ENCODE peak calls at places on chromosome X, in five cellular contexts. P is transverse colon; L is astrocyte; X is CD8-positive, alpha-beta T cell; H is thoracic aorta. E is an unnamed sample.
A peak's percentile ranks its signal among the peaks of the same experiment; 100 is the strongest.

GRCh38 chrX:22730542-22730941 is 269.2 kb upstream of the DDX53 start:
- DNase-seq in P (no peak), L (no peak), X (no peak), H (no peak), E (no peak)

GRCh38 chrX:118655561-118656246 is 71.7 kb upstream of the IL13RA1 start:
- DNase-seq in P (no peak), L (peak; percentile 49), X (no peak), H (no peak), E (no peak)

GRCh38 chrX:22652596-22652995 is 347.2 kb upstream of the DDX53 start:
- DNase-seq in P (peak; percentile 12), L (peak; percentile 48), X (no peak), H (no peak), E (no peak)

GRCh38 chrX:68114573-68115199 is 318.6 kb downstream of the OPHN1 start:
- DNase-seq in P (peak; percentile 18), L (peak; percentile 23), X (no peak), H (no peak), E (no peak)

GRCh38 chrX:118039591-118039990 is 77.0 kb downstream of the KLHL13 start:
- DNase-seq in P (no peak), L (no peak), X (no peak), H (no peak), E (no peak)

GRCh38 chrX:45900751-45901150 is 644.5 kb downstream of the ZNF674 start:
- DNase-seq in P (no peak), L (peak; percentile 10), X (no peak), H (no peak), E (no peak)

GRCh38 chrX:74902806-74903205 is 22.4 kb downstream of the NEXMIF start:
- DNase-seq in P (peak; percentile 7), L (no peak), X (no peak), H (no peak), E (no peak)

GRCh38 chrX:108250654-108251579 is 159.3 kb downstream of the ATG4A start:
- DNase-seq in P (no peak), L (no peak), X (no peak), H (no peak), E (no peak)

GRCh38 chrX:69398881-69399280 is 105.2 kb upstream of the NALF2 start:
- DNase-seq in P (no peak), L (no peak), X (no peak), H (no peak), E (no peak)

GRCh38 chrX:10259716-10260115 is 102.9 kb downstream of the CLCN4 start:
- DNase-seq in P (no peak), L (peak; percentile 55), X (no peak), H (no peak), E (no peak)

GRCh38 chrX:21986596-21986995 is 45.5 kb upstream of the PHEX start:
- DNase-seq in P (no peak), L (peak; percentile 45), X (no peak), H (no peak), E (no peak)

GRCh38 chrX:146264763-146265375 is 447.2 kb downstream of the SLITRK2 start:
- DNase-seq in P (no peak), L (no peak), X (no peak), H (no peak), E (no peak)

GRCh38 chrX:118199997-118200396 is 83.4 kb upstream of the KLHL13 start:
- DNase-seq in P (no peak), L (no peak), X (no peak), H (no peak), E (no peak)

GRCh38 chrX:135973025-135973547 is 702 bp downstream of the MMGT1 start:
- DNase-seq in P (peak; percentile 26), L (no peak), X (no peak), H (no peak), E (no peak)

GRCh38 chrX:140091276-140091886 is 126.1 kb upstream of the CXorf66 start:
- DNase-seq in P (peak; percentile 8), L (no peak), X (no peak), H (no peak), E (no peak)

GRCh38 chrX:139429913-139430312 is 100.6 kb upstream of the F9 start:
- DNase-seq in P (no peak), L (peak; percentile 16), X (no peak), H (no peak), E (no peak)

GRCh38 chrX:10507181-10507580 is 113.2 kb downstream of the MID1 start:
- DNase-seq in P (no peak), L (peak; percentile 73), X (no peak), H (no peak), E (no peak)

GRCh38 chrX:147602297-147602696 is 309.4 kb upstream of the FMR1 start:
- DNase-seq in P (no peak), L (no peak), X (no peak), H (no peak), E (no peak)

GRCh38 chrX:40108959-40109287 is 11.2 kb upstream of the BCOR start:
- DNase-seq in P (peak; percentile 84), L (peak; percentile 63), X (peak; percentile 58), H (no peak), E (peak; percentile 86)

GRCh38 chrX:134484039-134484438 is 24.1 kb downstream of the HPRT1 start:
- DNase-seq in P (no peak), L (peak; percentile 20), X (no peak), H (no peak), E (no peak)

GRCh38 chrX:133948895-133949294 is 36.5 kb downstream of the GPC3 start:
- DNase-seq in P (no peak), L (no peak), X (no peak), H (no peak), E (no peak)

GRCh38 chrX:123601437-123601836 is 131.4 kb downstream of the THOC2 start:
- DNase-seq in P (no peak), L (no peak), X (no peak), H (no peak), E (no peak)
- H3K36me3 ChIP-seq in P (no peaks in the 10 kb centered on the region), L (peaks cover 3% of the 10 kb centered on the region), X (no peaks in the 10 kb centered on the region), H (no peaks in the 10 kb centered on the region), E (no peaks in the 10 kb centered on the region)

GRCh38 chrX:24081661-24082154 is 27.0 kb downstream of the EIF2S3 start:
- DNase-seq in P (peak; percentile 64), L (peak; percentile 27), X (peak; percentile 4), H (no peak), E (no peak)
- TF ChIP-seq CTCF in P (peak; percentile 25), L (peak; percentile 32), X (peak; percentile 33), H (peak; percentile 16), E (no peak)

GRCh38 chrX:97310373-97310772 is 426.7 kb downstream of the RPA4 start:
- DNase-seq in P (no peak), L (peak; percentile 20), X (no peak), H (no peak), E (no peak)

GRCh38 chrX:97309717-97310116 is 426.0 kb downstream of the RPA4 start:
- DNase-seq in P (no peak), L (no peak), X (no peak), H (no peak), E (no peak)

GRCh38 chrX:97311066-97311778 is 427.5 kb downstream of the RPA4 start:
- DNase-seq in P (no peak), L (no peak), X (no peak), H (no peak), E (no peak)

GRCh38 chrX:97315939-97316338 is 432.2 kb downstream of the RPA4 start:
- DNase-seq in P (no peak), L (no peak), X (no peak), H (no peak), E (no peak)

GRCh38 chrX:97314348-97314747 is 430.6 kb downstream of the RPA4 start:
- DNase-seq in P (no peak), L (no peak), X (no peak), H (no peak), E (no peak)
- H3K36me3 ChIP-seq in P (no peaks in the 10 kb centered on the region), L (no peaks in the 10 kb centered on the region), X (no peaks in the 10 kb centered on the region), H (no peaks in the 10 kb centered on the region), E (no peaks in the 10 kb centered on the region)

GRCh38 chrX:153381684-153382532 is 19.2 kb downstream of the PNMA6E start:
- DNase-seq in P (no peak), L (peak; percentile 81), X (no peak), H (no peak), E (no peak)
- TF ChIP-seq CTCF in P (no peak), L (no peak), X (no peak), H (no peak), E (no peak)

DNA sequence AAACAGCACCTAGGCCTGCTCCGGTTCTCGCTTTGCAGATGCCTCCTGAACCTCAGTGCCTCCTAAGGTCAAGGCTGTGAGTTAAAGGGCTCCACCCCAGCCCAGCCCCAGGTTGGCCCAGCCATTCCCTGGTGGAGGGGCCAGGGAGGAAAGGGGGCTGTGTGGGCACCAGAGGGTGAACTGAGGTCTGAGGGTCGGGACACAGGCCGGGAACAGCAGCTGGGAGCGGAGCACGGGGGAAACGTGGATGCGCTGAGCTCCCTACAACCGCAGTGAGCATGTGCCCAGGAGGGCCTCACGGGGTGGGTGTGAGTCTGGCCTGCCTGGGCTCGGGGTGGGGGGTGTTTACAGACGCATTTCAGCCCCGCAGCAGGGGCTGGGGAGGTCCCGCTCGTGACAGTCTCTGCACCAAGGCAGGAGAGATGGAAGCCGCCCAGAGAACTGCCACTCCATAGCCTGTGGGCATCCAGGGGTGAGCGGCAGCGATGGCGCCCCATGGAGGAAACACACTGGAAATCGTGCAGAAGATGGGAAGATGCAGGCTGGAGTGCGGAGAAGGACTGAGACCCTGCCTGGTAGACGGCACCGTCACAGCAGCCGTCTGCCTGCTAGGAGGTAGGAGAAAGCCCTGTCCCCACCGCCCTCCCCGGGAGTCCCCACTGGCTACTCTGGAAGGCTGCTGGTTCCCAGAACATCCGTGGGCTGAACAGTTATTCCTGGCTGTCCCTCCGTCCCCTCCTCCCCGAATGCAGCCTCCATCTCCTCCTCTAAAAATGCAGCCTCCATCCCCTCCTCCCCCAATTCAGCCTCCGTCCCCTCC is 9.9 kb upstream of the SLC25A6 start:
- DNase-seq in P (no peak), L (no peak), X (no peak), H (no peak), E (no peak)
- H3K36me3 ChIP-seq in P (no peaks in the 10 kb centered on the region), L (peaks cover 7% of the 10 kb centered on the region), X (peaks cover 31% of the 10 kb centered on the region), H (peaks cover 32% of the 10 kb centered on the region), E (peaks cover 66% of the 10 kb centered on the region)

GRCh38 chrX:76550016-76550415 is 122.5 kb downstream of the MAGEE1 start:
- DNase-seq in P (no peak), L (no peak), X (no peak), H (no peak), E (no peak)

GRCh38 chrX:76555269-76555668 is 127.8 kb downstream of the MAGEE1 start:
- DNase-seq in P (no peak), L (no peak), X (no peak), H (no peak), E (no peak)

DNA sequence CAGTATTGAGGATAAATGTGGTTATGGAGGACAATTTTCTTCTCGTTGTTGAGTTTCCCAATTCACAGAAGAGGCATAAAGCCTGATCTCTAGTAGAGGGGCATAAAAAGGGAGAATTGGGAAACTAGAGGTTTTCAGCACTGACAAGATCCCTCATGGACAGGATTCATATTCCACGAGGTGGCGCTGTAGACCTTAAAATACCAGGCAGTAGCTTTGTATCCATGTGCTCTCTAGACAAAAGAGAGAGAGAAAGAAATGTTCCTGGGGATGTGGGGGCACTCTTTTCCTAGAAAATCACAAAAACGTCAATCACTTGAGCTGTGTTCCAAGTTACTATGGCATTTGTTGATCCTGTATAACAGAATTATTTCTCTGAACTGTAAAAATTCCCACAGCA is 128.3 kb downstream of the MAGEE1 start:
- DNase-seq in P (no peak), L (no peak), X (no peak), H (no peak), E (no peak)
- TF ChIP-seq CTCF in P (no peak), L (peak; percentile 11), X (no peak), H (no peak), E (no peak)

GRCh38 chrX:48703228-48703627 is 6.7 kb downstream of the SUV39H1 start:
- DNase-seq in P (no peak), L (no peak), X (no peak), H (no peak), E (no peak)
- H3K36me3 ChIP-seq in P (no peaks in the 10 kb centered on the region), L (peaks cover 6% of the 10 kb centered on the region), X (peaks cover 5% of the 10 kb centered on the region), H (peaks cover 6% of the 10 kb centered on the region), E (peaks cover 24% of the 10 kb centered on the region)

E was measured in suprapubic skin.